ENCODE peak calls at places on chromosomes 2 and 18, in eight cellular contexts. N, V, I, E, P, U, X and W are unnamed samples.

GRCh38 chr2:85924522-85924921 is 35.7 kb upstream of the ST3GAL5 start:
- DNase-seq in N (peak), V (peak), I (no peak), E (no peak), P (no peak), U (no peak), X (no peak), W (no peak)

GRCh38 chr18:54263904-54264336 is 5.4 kb upstream of the POLI start:
- DNase-seq in N (no peak), V (no peak), I (no peak), E (no peak), P (no peak), U (no peak), X (no peak), W (no peak)

GRCh38 chr2:105989070-105989469 is 205.0 kb downstream of the UXS1 start:
- DNase-seq in N (no peak), V (no peak), I (no peak), E (no peak), P (no peak), U (no peak), X (no peak), W (no peak)

GRCh38 chr2:175203621-175204496 is 22.3 kb upstream of the ATP5MC3 start:
- DNase-seq in N (peak), V (peak), I (peak), E (peak), P (peak), U (no peak), X (peak), W (no peak)

GRCh38 chr18:7684966-7685365 is 117.8 kb downstream of the PTPRM start:
- DNase-seq in N (no peak), V (no peak), I (no peak), E (no peak), P (no peak), U (no peak), X (no peak), W (no peak)

GRCh38 chr2:56337342-56337741 is 153.6 kb downstream of the CCDC85A start:
- DNase-seq in N (no peak), V (no peak), I (no peak), E (no peak), P (peak), U (no peak), X (peak), W (no peak)

GRCh38 chr2:102106133-102106556 is 36.4 kb upstream of the IL1R1 start:
- DNase-seq in N (peak), V (no peak), I (no peak), E (peak), P (no peak), U (no peak), X (no peak), W (no peak)

GRCh38 chr2:178764097-178764496 is 43.1 kb downstream of the TTN start:
- DNase-seq in N (no peak), V (no peak), I (no peak), E (no peak), P (no peak), U (no peak), X (no peak), W (no peak)

GRCh38 chr2:64189167-64189566 is 44.9 kb upstream of the PELI1 start:
- DNase-seq in N (no peak), V (no peak), I (no peak), E (no peak), P (no peak), U (no peak), X (no peak), W (no peak)